ENCODE peak calls at places on chromosomes 4 and X, in eight cellular contexts. One of them, this sample, is unnamed.

GRCh38 chr4:167406181-167406580 is 171.9 kb upstream of the SPOCK3 start:
- DNase-seq in GM12891: no peak
- DNase-seq in prostate gland: no peak
- DNase-seq in stomach: no peak
- DNase-seq in HepG2: no peak
- DNase-seq in GM12892: no peak
- DNase-seq in H1: no peak
- DNase-seq in HCT116: no peak
- DNase-seq in this sample: no peak

GRCh38 chr4:7268941-7269340 is 76.6 kb downstream of the SORCS2 start:
- DNase-seq in GM12891: no peak
- DNase-seq in prostate gland: no peak
- DNase-seq in stomach: no peak
- DNase-seq in HepG2: no peak
- DNase-seq in GM12892: no peak
- DNase-seq in H1: no peak
- DNase-seq in HCT116: no peak
- DNase-seq in this sample: no peak

GRCh38 chrX:68865300-68865699 is 36.5 kb downstream of the EFNB1 start:
- DNase-seq in GM12891: no peak
- DNase-seq in prostate gland: no peak
- DNase-seq in stomach: no peak
- DNase-seq in HepG2: no peak
- DNase-seq in GM12892: no peak
- DNase-seq in H1: no peak
- DNase-seq in HCT116: no peak
- DNase-seq in this sample: no peak

GRCh38 chrX:41386222-41386990 is 52.4 kb downstream of the DDX3X start:
- DNase-seq in GM12891: no peak
- DNase-seq in prostate gland: no peak
- DNase-seq in stomach: no peak
- DNase-seq in HepG2: no peak
- DNase-seq in GM12892: no peak
- DNase-seq in H1: no peak
- DNase-seq in HCT116: no peak
- DNase-seq in this sample: no peak

GRCh38 chrX:108029928-108030711 is 14.7 kb upstream of the VSIG1 start:
- DNase-seq in GM12891: no peak
- DNase-seq in prostate gland: no peak
- DNase-seq in stomach: no peak
- DNase-seq in HepG2: no peak
- DNase-seq in GM12892: no peak
- DNase-seq in H1: no peak
- DNase-seq in HCT116: no peak
- DNase-seq in this sample: no peak

GRCh38 chr4:98710831-98711230 is 52.4 kb upstream of the TSPAN5 start:
- DNase-seq in GM12891: no peak
- DNase-seq in prostate gland: no peak
- DNase-seq in stomach: no peak
- DNase-seq in HepG2: no peak
- DNase-seq in GM12892: no peak
- DNase-seq in H1: no peak
- DNase-seq in HCT116: no peak
- DNase-seq in this sample: no peak

GRCh38 chr4:123783936-123784335 is 387.3 kb downstream of the SPRY1 start:
- DNase-seq in GM12891: no peak
- DNase-seq in prostate gland: no peak
- DNase-seq in stomach: no peak
- DNase-seq in HepG2: no peak
- DNase-seq in GM12892: no peak
- DNase-seq in H1: no peak
- DNase-seq in HCT116: no peak
- DNase-seq in this sample: no peak

GRCh38 chr4:144090744-144091143 is 49.8 kb downstream of the GYPA start:
- DNase-seq in GM12891: no peak
- DNase-seq in prostate gland: no peak
- DNase-seq in stomach: no peak
- DNase-seq in HepG2: no peak
- DNase-seq in GM12892: no peak
- DNase-seq in H1: no peak
- DNase-seq in HCT116: no peak
- DNase-seq in this sample: no peak

GRCh38 chr4:12084690-12085089 is 656.0 kb upstream of the HS3ST1 start:
- DNase-seq in GM12891: no peak
- DNase-seq in prostate gland: no peak
- DNase-seq in stomach: no peak
- DNase-seq in HepG2: no peak
- DNase-seq in GM12892: no peak
- DNase-seq in H1: no peak
- DNase-seq in HCT116: no peak
- DNase-seq in this sample: no peak

GRCh38 chr4:137474711-137475301 is 57.5 kb downstream of the PCDH18 start:
- DNase-seq in GM12891: no peak
- DNase-seq in prostate gland: no peak
- DNase-seq in stomach: no peak
- DNase-seq in HepG2: no peak
- DNase-seq in GM12892: no peak
- DNase-seq in H1: no peak
- DNase-seq in HCT116: no peak
- DNase-seq in this sample: no peak

GRCh38 chrX:15989716-15990115 is 133.6 kb upstream of the GRPR start:
- DNase-seq in GM12891: no peak
- DNase-seq in prostate gland: no peak
- DNase-seq in stomach: no peak
- DNase-seq in HepG2: no peak
- DNase-seq in GM12892: no peak
- DNase-seq in H1: no peak
- DNase-seq in HCT116: no peak
- DNase-seq in this sample: no peak

GRCh38 chr4:149306537-149306936 is 509.1 kb downstream of the IQCM start:
- DNase-seq in GM12891: no peak
- DNase-seq in prostate gland: no peak
- DNase-seq in stomach: no peak
- DNase-seq in HepG2: no peak
- DNase-seq in GM12892: no peak
- DNase-seq in H1: no peak
- DNase-seq in HCT116: no peak
- DNase-seq in this sample: no peak
- TF ChIP-seq POLR2AphosphoS5 in GM12891: no peak
- TF ChIP-seq POLR2AphosphoS5 in prostate gland: no peak
- TF ChIP-seq POLR2AphosphoS5 in stomach: no peak
- TF ChIP-seq POLR2AphosphoS5 in HepG2: no peak
- TF ChIP-seq POLR2AphosphoS5 in GM12892: no peak
- TF ChIP-seq POLR2AphosphoS5 in H1: no peak
- TF ChIP-seq POLR2AphosphoS5 in HCT116: no peak
- TF ChIP-seq POLR2AphosphoS5 in this sample: no peak

GRCh38 chr4:44670466-44671199 is 7.6 kb upstream of the GUF1 start:
- DNase-seq in GM12891: no peak
- DNase-seq in prostate gland: no peak
- DNase-seq in stomach: no peak
- DNase-seq in HepG2: no peak
- DNase-seq in GM12892: no peak
- DNase-seq in H1: no peak
- DNase-seq in HCT116: no peak
- DNase-seq in this sample: no peak
- TF ChIP-seq POLR2A in GM12891: no peak
- TF ChIP-seq POLR2A in prostate gland: no peak
- TF ChIP-seq POLR2A in stomach: no peak
- TF ChIP-seq POLR2A in HepG2: no peak
- TF ChIP-seq POLR2A in GM12892: no peak
- TF ChIP-seq POLR2A in H1: no peak
- TF ChIP-seq POLR2A in HCT116: no peak
- TF ChIP-seq POLR2A in this sample: no peak

DNA sequence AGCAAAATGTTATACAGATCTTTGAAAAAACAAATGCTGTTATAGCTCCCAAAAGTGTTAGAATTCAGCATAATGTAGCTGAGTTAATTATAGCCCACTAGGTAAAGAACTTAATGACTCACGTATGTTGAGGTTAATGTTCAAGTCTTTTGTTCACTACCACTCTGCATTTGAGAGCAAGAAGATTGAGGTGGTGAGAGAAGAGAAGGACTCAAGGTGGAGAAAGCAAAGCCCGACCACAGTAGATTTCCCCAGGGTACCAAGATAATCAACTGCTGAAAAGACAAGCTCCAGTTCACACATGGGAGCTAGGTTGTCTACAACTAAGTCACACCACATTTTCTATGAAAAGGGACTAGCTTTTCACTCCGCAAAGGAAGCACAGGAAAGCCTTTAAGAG is 480.2 kb downstream of the DTHD1 start:
- DNase-seq in GM12891: no peak
- DNase-seq in prostate gland: no peak
- DNase-seq in stomach: no peak
- DNase-seq in HepG2: no peak
- DNase-seq in GM12892: no peak
- DNase-seq in H1: no peak
- DNase-seq in HCT116: no peak
- DNase-seq in this sample: no peak
- TF ChIP-seq POLR2AphosphoS5 in GM12891: no peak
- TF ChIP-seq POLR2AphosphoS5 in prostate gland: no peak
- TF ChIP-seq POLR2AphosphoS5 in stomach: no peak
- TF ChIP-seq POLR2AphosphoS5 in HepG2: no peak
- TF ChIP-seq POLR2AphosphoS5 in GM12892: no peak
- TF ChIP-seq POLR2AphosphoS5 in H1: no peak
- TF ChIP-seq POLR2AphosphoS5 in HCT116: no peak
- TF ChIP-seq POLR2AphosphoS5 in this sample: no peak

GRCh38 chr4:118989098-118990080 is 100.7 kb downstream of the SYNPO2 start:
- DNase-seq in GM12891: no peak
- DNase-seq in prostate gland: no peak
- DNase-seq in stomach: no peak
- DNase-seq in HepG2: no peak
- DNase-seq in GM12892: no peak
- DNase-seq in H1: no peak
- DNase-seq in HCT116: no peak
- DNase-seq in this sample: no peak
- TF ChIP-seq POLR2A in GM12891: no peak
- TF ChIP-seq POLR2A in prostate gland: no peak
- TF ChIP-seq POLR2A in stomach: no peak
- TF ChIP-seq POLR2A in HepG2: no peak
- TF ChIP-seq POLR2A in GM12892: no peak
- TF ChIP-seq POLR2A in H1: no peak
- TF ChIP-seq POLR2A in HCT116: no peak
- TF ChIP-seq POLR2A in this sample: no peak

This sample was measured in vagina.